ENCODE peak calls at places on chromosomes 11 and 22, in nine cellular contexts. One of them, this sample, is unnamed.

GRCh38 chr22:38831166-38831945 is 12.5 kb downstream of the NPTXR start:
- DNase-seq in naive thymus-derived CD8-positive, alpha-beta T cell: no peak
- DNase-seq in NCI-H1436: no peak
- DNase-seq in NCI-H510A: no peak
- DNase-seq in HAP-1: no peak
- DNase-seq in retinal pigment epithelial cell: peak
- DNase-seq in upper lobe of right lung: peak
- DNase-seq in stimulated activated CD4-positive, alpha-beta T cell treated with anti-CD3 and anti-CD28 coated beads, Interleukin-4, amount 100 ng/mL, for 1 hour: no peak
- DNase-seq in ovary: no peak
- DNase-seq in this sample: no peak

GRCh38 chr11:1028616-1029015 is 7.9 kb downstream of the MUC6 start:
- DNase-seq in naive thymus-derived CD8-positive, alpha-beta T cell: no peak
- DNase-seq in NCI-H1436: no peak
- DNase-seq in NCI-H510A: no peak
- DNase-seq in HAP-1: no peak
- DNase-seq in retinal pigment epithelial cell: no peak
- DNase-seq in upper lobe of right lung: no peak
- DNase-seq in stimulated activated CD4-positive, alpha-beta T cell treated with anti-CD3 and anti-CD28 coated beads, Interleukin-4, amount 100 ng/mL, for 1 hour: no peak
- DNase-seq in ovary: no peak
- DNase-seq in this sample: no peak

GRCh38 chr11:65026810-65027209 is 429 bp upstream of the SNX15 start:
- DNase-seq in naive thymus-derived CD8-positive, alpha-beta T cell: no peak
- DNase-seq in NCI-H1436: no peak
- DNase-seq in NCI-H510A: no peak
- DNase-seq in HAP-1: no peak
- DNase-seq in retinal pigment epithelial cell: no peak
- DNase-seq in upper lobe of right lung: no peak
- DNase-seq in stimulated activated CD4-positive, alpha-beta T cell treated with anti-CD3 and anti-CD28 coated beads, Interleukin-4, amount 100 ng/mL, for 1 hour: no peak
- DNase-seq in ovary: no peak
- DNase-seq in this sample: no peak

GRCh38 chr11:117722074-117722473 is 74.9 kb downstream of the DSCAML1 start:
- DNase-seq in naive thymus-derived CD8-positive, alpha-beta T cell: no peak
- DNase-seq in NCI-H1436: no peak
- DNase-seq in NCI-H510A: no peak
- DNase-seq in HAP-1: no peak
- DNase-seq in retinal pigment epithelial cell: no peak
- DNase-seq in upper lobe of right lung: no peak
- DNase-seq in stimulated activated CD4-positive, alpha-beta T cell treated with anti-CD3 and anti-CD28 coated beads, Interleukin-4, amount 100 ng/mL, for 1 hour: no peak
- DNase-seq in ovary: peak
- DNase-seq in this sample: no peak

GRCh38 chr11:20247540-20248138 is 87.4 kb upstream of the DBX1 start:
- DNase-seq in naive thymus-derived CD8-positive, alpha-beta T cell: no peak
- DNase-seq in NCI-H1436: no peak
- DNase-seq in NCI-H510A: no peak
- DNase-seq in HAP-1: peak
- DNase-seq in retinal pigment epithelial cell: no peak
- DNase-seq in upper lobe of right lung: no peak
- DNase-seq in stimulated activated CD4-positive, alpha-beta T cell treated with anti-CD3 and anti-CD28 coated beads, Interleukin-4, amount 100 ng/mL, for 1 hour: no peak
- DNase-seq in ovary: no peak
- DNase-seq in this sample: no peak

GRCh38 chr11:72743321-72744221 is 8.6 kb downstream of the ARAP1 start:
- DNase-seq in naive thymus-derived CD8-positive, alpha-beta T cell: no peak
- DNase-seq in NCI-H1436: no peak
- DNase-seq in NCI-H510A: no peak
- DNase-seq in HAP-1: no peak
- DNase-seq in retinal pigment epithelial cell: no peak
- DNase-seq in upper lobe of right lung: no peak
- DNase-seq in stimulated activated CD4-positive, alpha-beta T cell treated with anti-CD3 and anti-CD28 coated beads, Interleukin-4, amount 100 ng/mL, for 1 hour: no peak
- DNase-seq in ovary: no peak
- DNase-seq in this sample: no peak

GRCh38 chr22:31944700-31945477 is 554 bp downstream of the YWHAH start:
- DNase-seq in naive thymus-derived CD8-positive, alpha-beta T cell: peak
- DNase-seq in NCI-H1436: no peak
- DNase-seq in NCI-H510A: no peak
- DNase-seq in HAP-1: peak
- DNase-seq in retinal pigment epithelial cell: no peak
- DNase-seq in upper lobe of right lung: peak
- DNase-seq in stimulated activated CD4-positive, alpha-beta T cell treated with anti-CD3 and anti-CD28 coated beads, Interleukin-4, amount 100 ng/mL, for 1 hour: peak
- DNase-seq in ovary: peak
- DNase-seq in this sample: no peak

GRCh38 chr11:128776088-128776433 is 82.2 kb downstream of the FLI1 start:
- DNase-seq in naive thymus-derived CD8-positive, alpha-beta T cell: peak
- DNase-seq in NCI-H1436: no peak
- DNase-seq in NCI-H510A: no peak
- DNase-seq in HAP-1: no peak
- DNase-seq in retinal pigment epithelial cell: no peak
- DNase-seq in upper lobe of right lung: no peak
- DNase-seq in stimulated activated CD4-positive, alpha-beta T cell treated with anti-CD3 and anti-CD28 coated beads, Interleukin-4, amount 100 ng/mL, for 1 hour: peak
- DNase-seq in ovary: no peak
- DNase-seq in this sample: no peak

GRCh38 chr11:83235825-83236224 is 42.3 kb downstream of the ANKRD42 start:
- DNase-seq in naive thymus-derived CD8-positive, alpha-beta T cell: no peak
- DNase-seq in NCI-H1436: no peak
- DNase-seq in NCI-H510A: no peak
- DNase-seq in HAP-1: no peak
- DNase-seq in retinal pigment epithelial cell: no peak
- DNase-seq in upper lobe of right lung: no peak
- DNase-seq in stimulated activated CD4-positive, alpha-beta T cell treated with anti-CD3 and anti-CD28 coated beads, Interleukin-4, amount 100 ng/mL, for 1 hour: no peak
- DNase-seq in ovary: no peak
- DNase-seq in this sample: no peak

GRCh38 chr22:29291215-29291614 is 15.2 kb upstream of the GAS2L1 start:
- DNase-seq in naive thymus-derived CD8-positive, alpha-beta T cell: no peak
- DNase-seq in NCI-H1436: no peak
- DNase-seq in NCI-H510A: no peak
- DNase-seq in HAP-1: no peak
- DNase-seq in retinal pigment epithelial cell: no peak
- DNase-seq in upper lobe of right lung: no peak
- DNase-seq in stimulated activated CD4-positive, alpha-beta T cell treated with anti-CD3 and anti-CD28 coated beads, Interleukin-4, amount 100 ng/mL, for 1 hour: no peak
- DNase-seq in ovary: no peak
- DNase-seq in this sample: no peak

GRCh38 chr11:124285610-124286344 is 28.0 kb downstream of the OR8D1 start:
- DNase-seq in naive thymus-derived CD8-positive, alpha-beta T cell: no peak
- DNase-seq in NCI-H1436: no peak
- DNase-seq in NCI-H510A: no peak
- DNase-seq in HAP-1: no peak
- DNase-seq in retinal pigment epithelial cell: peak
- DNase-seq in upper lobe of right lung: no peak
- DNase-seq in stimulated activated CD4-positive, alpha-beta T cell treated with anti-CD3 and anti-CD28 coated beads, Interleukin-4, amount 100 ng/mL, for 1 hour: no peak
- DNase-seq in ovary: no peak
- DNase-seq in this sample: no peak

GRCh38 chr22:29882716-29883044 is 294 bp upstream of the MTMR3 start:
- DNase-seq in naive thymus-derived CD8-positive, alpha-beta T cell: no peak
- DNase-seq in NCI-H1436: no peak
- DNase-seq in NCI-H510A: no peak
- DNase-seq in HAP-1: no peak
- DNase-seq in retinal pigment epithelial cell: no peak
- DNase-seq in upper lobe of right lung: no peak
- DNase-seq in stimulated activated CD4-positive, alpha-beta T cell treated with anti-CD3 and anti-CD28 coated beads, Interleukin-4, amount 100 ng/mL, for 1 hour: no peak
- DNase-seq in ovary: no peak
- DNase-seq in this sample: no peak

GRCh38 chr11:63918576-63919171 is 1.7 kb upstream of the RCOR2 start:
- DNase-seq in naive thymus-derived CD8-positive, alpha-beta T cell: no peak
- DNase-seq in NCI-H1436: no peak
- DNase-seq in NCI-H510A: peak
- DNase-seq in HAP-1: peak
- DNase-seq in retinal pigment epithelial cell: no peak
- DNase-seq in upper lobe of right lung: no peak
- DNase-seq in stimulated activated CD4-positive, alpha-beta T cell treated with anti-CD3 and anti-CD28 coated beads, Interleukin-4, amount 100 ng/mL, for 1 hour: no peak
- DNase-seq in ovary: no peak
- DNase-seq in this sample: no peak

GRCh38 chr11:72350752-72351151 is 83.6 kb downstream of the CLPB start:
- DNase-seq in naive thymus-derived CD8-positive, alpha-beta T cell: no peak
- DNase-seq in NCI-H1436: no peak
- DNase-seq in NCI-H510A: no peak
- DNase-seq in HAP-1: no peak
- DNase-seq in retinal pigment epithelial cell: no peak
- DNase-seq in upper lobe of right lung: no peak
- DNase-seq in stimulated activated CD4-positive, alpha-beta T cell treated with anti-CD3 and anti-CD28 coated beads, Interleukin-4, amount 100 ng/mL, for 1 hour: no peak
- DNase-seq in ovary: no peak
- DNase-seq in this sample: no peak

GRCh38 chr11:23473782-23474181 is 613.5 kb upstream of the CCDC179 start:
- DNase-seq in naive thymus-derived CD8-positive, alpha-beta T cell: no peak
- DNase-seq in NCI-H1436: no peak
- DNase-seq in NCI-H510A: no peak
- DNase-seq in HAP-1: no peak
- DNase-seq in retinal pigment epithelial cell: peak
- DNase-seq in upper lobe of right lung: no peak
- DNase-seq in stimulated activated CD4-positive, alpha-beta T cell treated with anti-CD3 and anti-CD28 coated beads, Interleukin-4, amount 100 ng/mL, for 1 hour: no peak
- DNase-seq in ovary: no peak
- DNase-seq in this sample: no peak

GRCh38 chr22:37943471-37944198 is 9.8 kb downstream of the C22orf23 start:
- DNase-seq in naive thymus-derived CD8-positive, alpha-beta T cell: no peak
- DNase-seq in NCI-H1436: no peak
- DNase-seq in NCI-H510A: no peak
- DNase-seq in HAP-1: peak
- DNase-seq in retinal pigment epithelial cell: no peak
- DNase-seq in upper lobe of right lung: no peak
- DNase-seq in stimulated activated CD4-positive, alpha-beta T cell treated with anti-CD3 and anti-CD28 coated beads, Interleukin-4, amount 100 ng/mL, for 1 hour: no peak
- DNase-seq in ovary: no peak
- DNase-seq in this sample: no peak

GRCh38 chr11:2140411-2141400 is 1.5 kb upstream of the IGF2 start:
- DNase-seq in naive thymus-derived CD8-positive, alpha-beta T cell: no peak
- DNase-seq in NCI-H1436: no peak
- DNase-seq in NCI-H510A: no peak
- DNase-seq in HAP-1: no peak
- DNase-seq in retinal pigment epithelial cell: no peak
- DNase-seq in upper lobe of right lung: no peak
- DNase-seq in stimulated activated CD4-positive, alpha-beta T cell treated with anti-CD3 and anti-CD28 coated beads, Interleukin-4, amount 100 ng/mL, for 1 hour: no peak
- DNase-seq in ovary: no peak
- DNase-seq in this sample: no peak

GRCh38 chr11:108853864-108854263 is 189.0 kb downstream of the DDX10 start:
- DNase-seq in naive thymus-derived CD8-positive, alpha-beta T cell: no peak
- DNase-seq in NCI-H1436: no peak
- DNase-seq in NCI-H510A: no peak
- DNase-seq in HAP-1: no peak
- DNase-seq in retinal pigment epithelial cell: no peak
- DNase-seq in upper lobe of right lung: no peak
- DNase-seq in stimulated activated CD4-positive, alpha-beta T cell treated with anti-CD3 and anti-CD28 coated beads, Interleukin-4, amount 100 ng/mL, for 1 hour: no peak
- DNase-seq in ovary: no peak
- DNase-seq in this sample: no peak

GRCh38 chr11:17403977-17404759 is 15.7 kb upstream of the KCNJ11 start:
- DNase-seq in naive thymus-derived CD8-positive, alpha-beta T cell: no peak
- DNase-seq in NCI-H1436: no peak
- DNase-seq in NCI-H510A: no peak
- DNase-seq in HAP-1: no peak
- DNase-seq in retinal pigment epithelial cell: peak
- DNase-seq in upper lobe of right lung: no peak
- DNase-seq in stimulated activated CD4-positive, alpha-beta T cell treated with anti-CD3 and anti-CD28 coated beads, Interleukin-4, amount 100 ng/mL, for 1 hour: no peak
- DNase-seq in ovary: no peak
- DNase-seq in this sample: no peak

GRCh38 chr11:2215561-2216399 is 44.2 kb upstream of the TH start:
- DNase-seq in naive thymus-derived CD8-positive, alpha-beta T cell: no peak
- DNase-seq in NCI-H1436: no peak
- DNase-seq in NCI-H510A: no peak
- DNase-seq in HAP-1: no peak
- DNase-seq in retinal pigment epithelial cell: no peak
- DNase-seq in upper lobe of right lung: peak
- DNase-seq in stimulated activated CD4-positive, alpha-beta T cell treated with anti-CD3 and anti-CD28 coated beads, Interleukin-4, amount 100 ng/mL, for 1 hour: no peak
- DNase-seq in ovary: no peak
- DNase-seq in this sample: no peak

GRCh38 chr22:50034126-50035081 is 21.8 kb upstream of the IL17REL start:
- DNase-seq in naive thymus-derived CD8-positive, alpha-beta T cell: no peak
- DNase-seq in NCI-H1436: no peak
- DNase-seq in NCI-H510A: no peak
- DNase-seq in HAP-1: no peak
- DNase-seq in retinal pigment epithelial cell: no peak
- DNase-seq in upper lobe of right lung: peak
- DNase-seq in stimulated activated CD4-positive, alpha-beta T cell treated with anti-CD3 and anti-CD28 coated beads, Interleukin-4, amount 100 ng/mL, for 1 hour: no peak
- DNase-seq in ovary: no peak
- DNase-seq in this sample: no peak

GRCh38 chr11:19370100-19370861 is 129.5 kb upstream of the E2F8 start:
- DNase-seq in naive thymus-derived CD8-positive, alpha-beta T cell: no peak
- DNase-seq in NCI-H1436: no peak
- DNase-seq in NCI-H510A: no peak
- DNase-seq in HAP-1: no peak
- DNase-seq in retinal pigment epithelial cell: no peak
- DNase-seq in upper lobe of right lung: no peak
- DNase-seq in stimulated activated CD4-positive, alpha-beta T cell treated with anti-CD3 and anti-CD28 coated beads, Interleukin-4, amount 100 ng/mL, for 1 hour: no peak
- DNase-seq in ovary: peak
- DNase-seq in this sample: no peak

GRCh38 chr11:20110908-20111669 is 49.2 kb downstream of the DBX1 start:
- DNase-seq in naive thymus-derived CD8-positive, alpha-beta T cell: no peak
- DNase-seq in NCI-H1436: peak
- DNase-seq in NCI-H510A: peak
- DNase-seq in HAP-1: peak
- DNase-seq in retinal pigment epithelial cell: no peak
- DNase-seq in upper lobe of right lung: no peak
- DNase-seq in stimulated activated CD4-positive, alpha-beta T cell treated with anti-CD3 and anti-CD28 coated beads, Interleukin-4, amount 100 ng/mL, for 1 hour: peak
- DNase-seq in ovary: peak
- DNase-seq in this sample: peak

GRCh38 chr22:38132136-38132535 is 21.7 kb upstream of the BAIAP2L2 start:
- DNase-seq in naive thymus-derived CD8-positive, alpha-beta T cell: no peak
- DNase-seq in NCI-H1436: no peak
- DNase-seq in NCI-H510A: no peak
- DNase-seq in HAP-1: no peak
- DNase-seq in retinal pigment epithelial cell: no peak
- DNase-seq in upper lobe of right lung: peak
- DNase-seq in stimulated activated CD4-positive, alpha-beta T cell treated with anti-CD3 and anti-CD28 coated beads, Interleukin-4, amount 100 ng/mL, for 1 hour: no peak
- DNase-seq in ovary: no peak
- DNase-seq in this sample: no peak

GRCh38 chr11:86798988-86799387 is 1.4 kb upstream of the PRSS23 start:
- DNase-seq in naive thymus-derived CD8-positive, alpha-beta T cell: no peak
- DNase-seq in NCI-H1436: no peak
- DNase-seq in NCI-H510A: no peak
- DNase-seq in HAP-1: no peak
- DNase-seq in retinal pigment epithelial cell: peak
- DNase-seq in upper lobe of right lung: no peak
- DNase-seq in stimulated activated CD4-positive, alpha-beta T cell treated with anti-CD3 and anti-CD28 coated beads, Interleukin-4, amount 100 ng/mL, for 1 hour: no peak
- DNase-seq in ovary: no peak
- DNase-seq in this sample: no peak

GRCh38 chr11:118283756-118284350 is 19.8 kb upstream of the MPZL2 start:
- DNase-seq in naive thymus-derived CD8-positive, alpha-beta T cell: no peak
- DNase-seq in NCI-H1436: no peak
- DNase-seq in NCI-H510A: no peak
- DNase-seq in HAP-1: no peak
- DNase-seq in retinal pigment epithelial cell: no peak
- DNase-seq in upper lobe of right lung: no peak
- DNase-seq in stimulated activated CD4-positive, alpha-beta T cell treated with anti-CD3 and anti-CD28 coated beads, Interleukin-4, amount 100 ng/mL, for 1 hour: peak
- DNase-seq in ovary: no peak
- DNase-seq in this sample: no peak

This sample was measured in NCI-H1092.